ENCODE peak calls at places on chromosomes 3 and 15, in five cellular contexts. H is GM23338, F is cardiac muscle cell, C is SK-N-MC, W is OCI-LY7. A is an unnamed sample.

GRCh38 chr3:161851941-161852566 is 355.4 kb downstream of the OTOL1 start:
- DNase-seq in H (peak), F (peak), C (peak), W (peak), A (no peak)

GRCh38 chr15:65373163-65373651 is 4.6 kb downstream of the IGDCC3 start:
- DNase-seq in H (no peak), F (no peak), C (no peak), W (no peak), A (no peak)

GRCh38 chr3:141273700-141274410 is 42.2 kb downstream of the PXYLP1 start:
- DNase-seq in H (no peak), F (no peak), C (no peak), W (no peak), A (no peak)

GRCh38 chr3:62659660-62660059 is 215.6 kb downstream of the CADPS start:
- DNase-seq in H (peak), F (no peak), C (no peak), W (peak), A (no peak)

GRCh38 chr3:159001711-159002110 is 199.9 kb downstream of the MFSD1 start:
- DNase-seq in H (no peak), F (no peak), C (no peak), W (no peak), A (no peak)

GRCh38 chr3:170499562-170500156 is 81.0 kb downstream of the CLDN11 start:
- DNase-seq in H (peak), F (peak), C (no peak), W (peak), A (no peak)

GRCh38 chr3:49469037-49469875 is 811 bp upstream of the DAG1 start:
- DNase-seq in H (peak), F (peak), C (no peak), W (no peak), A (no peak)

GRCh38 chr3:168168743-168169142 is 73.0 kb upstream of the GOLIM4 start:
- DNase-seq in H (no peak), F (no peak), C (no peak), W (no peak), A (no peak)

GRCh38 chr15:36598529-36599177 is 19.2 kb downstream of the CDIN1 start:
- DNase-seq in H (no peak), F (peak), C (no peak), W (no peak), A (no peak)

GRCh38 chr3:77041756-77042155 is 1.9 kb downstream of the ROBO2 start:
- DNase-seq in H (no peak), F (no peak), C (no peak), W (no peak), A (no peak)

GRCh38 chr3:183924543-183924942 is 39.9 kb upstream of the PARL start:
- DNase-seq in H (no peak), F (peak), C (no peak), W (no peak), A (no peak)

GRCh38 chr3:185316740-185317407 is 46.1 kb upstream of the MAP3K13 start:
- DNase-seq in H (no peak), F (peak), C (no peak), W (no peak), A (no peak)

GRCh38 chr3:57179580-57180410 is 14.6 kb upstream of the IL17RD start:
- DNase-seq in H (peak), F (peak), C (no peak), W (peak), A (no peak)

DNA sequence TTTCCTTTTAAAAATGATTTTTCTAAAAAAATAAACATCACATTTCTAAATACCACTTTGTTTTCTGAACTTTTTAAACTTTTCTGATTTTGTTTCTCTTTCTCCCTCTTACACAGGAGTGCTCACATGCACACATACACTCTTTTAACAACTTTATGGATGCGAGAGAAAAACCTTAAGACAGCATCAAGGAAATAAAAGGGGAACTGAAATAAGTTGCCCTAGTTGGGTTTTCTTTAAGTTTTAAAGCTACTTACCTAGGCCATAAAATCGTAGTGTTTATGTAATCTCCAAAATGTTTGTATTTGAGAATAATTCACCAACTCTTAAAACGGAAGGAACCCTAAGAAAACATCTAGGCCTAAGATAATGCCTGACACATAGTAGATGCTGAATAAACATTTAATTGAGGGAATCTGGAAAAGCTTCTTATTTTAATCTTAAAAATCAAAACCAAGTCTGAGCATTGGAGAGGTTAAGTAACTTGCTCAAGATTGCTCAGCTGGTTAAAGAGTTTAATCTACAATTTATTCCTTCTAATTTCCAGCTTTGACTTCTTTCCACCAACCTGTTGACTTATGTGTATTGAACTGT is 1.2 kb upstream of the BBX start:
- DNase-seq in H (no peak), F (no peak), C (no peak), W (peak), A (no peak)
- H3K27ac ChIP-seq in H (no peak), F (no peak), C (no peak), W (peak), A (no peak)

DNA sequence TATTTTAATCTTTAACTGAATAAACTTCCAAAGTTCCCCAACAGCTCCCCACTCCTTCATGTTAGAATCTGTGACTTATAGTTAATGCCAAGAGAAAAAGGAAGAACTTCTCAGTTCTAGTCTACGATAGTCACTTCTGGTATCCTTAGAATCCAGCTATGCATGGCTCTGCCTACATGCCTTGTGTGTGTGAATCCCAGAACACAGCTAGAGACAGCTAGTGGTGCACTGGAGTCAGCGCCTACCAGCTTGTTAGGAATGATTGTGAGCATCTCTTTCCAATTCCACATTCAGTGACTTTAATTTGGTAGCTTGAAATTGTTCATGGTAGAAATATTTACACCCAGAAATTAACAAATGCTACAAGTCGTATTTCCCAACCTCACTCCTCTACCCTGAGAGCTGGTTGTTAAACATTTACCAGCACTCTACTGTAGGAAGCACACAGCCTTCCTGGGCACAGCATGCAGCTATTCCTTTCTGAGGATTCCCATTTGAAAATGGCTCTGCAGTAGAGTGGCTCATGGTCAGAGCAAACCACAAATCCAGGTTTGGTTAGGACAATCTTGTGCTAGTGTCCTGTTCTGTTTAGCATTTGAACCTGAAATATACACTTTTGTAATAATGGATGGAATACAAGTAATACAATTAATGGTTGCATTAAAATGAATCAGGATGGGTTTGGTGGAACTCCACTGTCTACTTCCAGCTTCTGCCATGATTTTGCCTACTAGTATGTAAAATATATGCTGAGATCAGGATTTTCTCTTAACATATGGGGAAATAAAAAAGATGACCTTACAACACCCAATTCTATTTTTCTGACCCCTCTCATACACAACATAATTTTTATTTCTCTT is 371.0 kb upstream of the GBE1 start:
- DNase-seq in H (no peak), F (no peak), C (no peak), W (no peak), A (no peak)
- H3K27ac ChIP-seq in H (no peak), F (no peak), C (no peak), W (no peak), A (no peak)

GRCh38 chr15:98906712-98907083 is 100.9 kb downstream of the PGPEP1L start:
- DNase-seq in H (no peak), F (peak), C (no peak), W (no peak), A (no peak)
- H3K27ac ChIP-seq in H (no peak), F (no peak), C (no peak), W (no peak), A (no peak)

DNA sequence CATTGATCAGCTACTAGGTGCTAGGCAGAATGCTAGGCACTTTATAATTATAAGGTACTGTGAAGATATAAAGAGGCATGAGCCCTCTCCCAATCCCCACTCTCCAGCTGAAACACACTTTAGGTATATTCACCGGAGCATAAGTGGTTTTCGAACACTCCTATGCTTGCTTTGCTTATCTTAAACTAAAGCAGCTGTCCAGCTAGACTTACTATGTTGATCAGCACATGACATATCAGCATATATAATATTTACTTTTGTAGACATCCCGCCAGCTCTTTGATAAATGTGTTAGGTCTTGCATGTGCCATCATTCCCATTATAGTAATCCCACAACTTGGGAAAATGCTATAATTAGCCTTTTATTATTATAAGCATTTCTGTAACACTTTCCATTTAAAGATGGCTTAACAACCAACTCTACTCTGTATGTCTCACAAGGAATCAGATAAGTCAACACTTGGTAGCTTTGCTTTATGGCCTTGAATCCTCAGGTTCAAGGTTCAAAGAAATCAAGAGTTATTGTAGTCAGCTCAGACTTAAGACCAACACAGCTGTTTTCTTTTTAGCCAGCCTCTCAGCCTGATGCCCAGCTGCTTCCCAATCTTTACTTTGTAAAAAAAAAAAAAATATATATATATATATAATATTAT is 104.4 kb downstream of the THRB start:
- DNase-seq in H (no peak), F (no peak), C (no peak), W (no peak), A (no peak)
- H3K27ac ChIP-seq in H (no peak), F (no peak), C (no peak), W (no peak), A (no peak)